ENCODE peak calls at places on chromosomes 13 and 19, in seven cellular contexts. W is right cardiac atrium, U is mucosa of descending colon, Q is heart right ventricle, J is left lobe of liver, S is aorta, I is pancreas. N is an unnamed sample.

GRCh38 chr19:18419699-18420460 is 682 bp downstream of the SSBP4 start:
- ATAC-seq in W (no peak), U (peak; percentile 14), Q (no peak), J (no peak), S (no peak), I (no peak), N (no peak)

GRCh38 chr19:507286-508203 is at the start of gene TPGS1:
- ATAC-seq in W (peak; percentile 92), U (peak; percentile 80), Q (peak; percentile 93), J (peak; percentile 87), S (peak; percentile 94), I (peak; percentile 87), N (peak; percentile 85)

GRCh38 chr13:98495627-98496238 is 81.2 kb downstream of the STK24 start:
- ATAC-seq in W (peak; percentile 34), U (peak; percentile 20), Q (peak; percentile 20), J (peak; percentile 66), S (peak; percentile 72), I (no peak), N (no peak)

GRCh38 chr13:53839461-53839860 is 810.8 kb downstream of the OLFM4 start:
- ATAC-seq in W (no peak), U (no peak), Q (no peak), J (no peak), S (no peak), I (no peak), N (no peak)

GRCh38 chr13:103199380-103200088 is 133.3 kb upstream of the SLC10A2 start:
- ATAC-seq in W (peak; percentile 69), U (no peak), Q (peak; percentile 39), J (no peak), S (no peak), I (no peak), N (no peak)

GRCh38 chr19:40941481-40942219 is 49.4 kb upstream of the CYP2B6 start:
- ATAC-seq in W (no peak), U (no peak), Q (no peak), J (peak; percentile 52), S (no peak), I (no peak), N (no peak)

GRCh38 chr13:48582086-48582485 is 49.2 kb upstream of the RCBTB2 start:
- ATAC-seq in W (no peak), U (no peak), Q (no peak), J (no peak), S (no peak), I (no peak), N (no peak)

GRCh38 chr13:84037937-84038464 is 155.7 kb upstream of the SLITRK1 start:
- ATAC-seq in W (no peak), U (no peak), Q (no peak), J (no peak), S (no peak), I (no peak), N (no peak)

GRCh38 chr19:34393031-34393430 is 11.2 kb upstream of the PDCD2L start:
- ATAC-seq in W (no peak), U (no peak), Q (no peak), J (peak; percentile 7), S (no peak), I (no peak), N (no peak)

GRCh38 chr13:40971321-40971720 is 47.8 kb downstream of the ELF1 start:
- ATAC-seq in W (no peak), U (no peak), Q (no peak), J (no peak), S (no peak), I (no peak), N (no peak)

GRCh38 chr13:24502567-24503375 is 9.8 kb downstream of the PARP4 start:
- ATAC-seq in W (peak; percentile 76), U (peak; percentile 95), Q (peak; percentile 65), J (peak; percentile 63), S (no peak), I (no peak), N (peak; percentile 97)

GRCh38 chr19:1387684-1388636 is 4.3 kb downstream of the NDUFS7 start:
- ATAC-seq in W (peak; percentile 12), U (no peak), Q (no peak), J (no peak), S (no peak), I (no peak), N (no peak)

GRCh38 chr13:75705395-75705794 is 69.3 kb downstream of the LMO7 start:
- ATAC-seq in W (peak; percentile 58), U (peak; percentile 88), Q (no peak), J (no peak), S (no peak), I (peak; percentile 55), N (peak; percentile 98)

GRCh38 chr13:49258097-49258796 is 10.5 kb downstream of the CDADC1 start:
- ATAC-seq in W (no peak), U (no peak), Q (no peak), J (peak; percentile 62), S (no peak), I (no peak), N (no peak)

GRCh38 chr13:45301263-45301662 is 39.7 kb downstream of the TPT1 start:
- ATAC-seq in W (no peak), U (no peak), Q (no peak), J (no peak), S (no peak), I (no peak), N (no peak)

GRCh38 chr19:41801682-41802317 is 5.4 kb downstream of the CEACAM3 start:
- ATAC-seq in W (peak; percentile 29), U (peak; percentile 76), Q (no peak), J (no peak), S (no peak), I (no peak), N (peak; percentile 67)

GRCh38 chr19:1041272-1041834 is 1.4 kb downstream of the ABCA7 start:
- ATAC-seq in W (no peak), U (peak; percentile 1), Q (peak; percentile 2), J (no peak), S (no peak), I (no peak), N (no peak)

GRCh38 chr19:38563475-38563874 is 54.3 kb downstream of the MAP4K1 start:
- ATAC-seq in W (no peak), U (no peak), Q (no peak), J (no peak), S (no peak), I (no peak), N (no peak)

GRCh38 chr13:54226866-54227265 is 1198.3 kb downstream of the OLFM4 start:
- ATAC-seq in W (no peak), U (no peak), Q (no peak), J (no peak), S (no peak), I (no peak), N (no peak)

GRCh38 chr19:49359851-49360845 is 2.1 kb downstream of the TEAD2 start:
- ATAC-seq in W (no peak), U (no peak), Q (no peak), J (no peak), S (no peak), I (no peak), N (no peak)

GRCh38 chr19:56252699-56253422 is 19.7 kb upstream of the EDDM13 start:
- ATAC-seq in W (peak; percentile 83), U (peak; percentile 98), Q (peak; percentile 78), J (peak; percentile 99), S (peak; percentile 67), I (peak; percentile 87), N (peak; percentile 93)

GRCh38 chr19:41808663-41809566 is 12.5 kb downstream of the CEACAM3 start:
- ATAC-seq in W (peak; percentile 60), U (peak; percentile 70), Q (no peak), J (peak; percentile 45), S (peak; percentile 24), I (no peak), N (no peak)

GRCh38 chr13:49584771-49585182 is 581 bp downstream of the RCBTB1 start:
- ATAC-seq in W (no peak), U (peak; percentile 1), Q (peak; percentile 6), J (peak; percentile 24), S (no peak), I (no peak), N (no peak)

GRCh38 chr19:30719189-30719990 is 347.2 kb downstream of the ZNF536 start:
- ATAC-seq in W (peak; percentile 96), U (peak; percentile 84), Q (peak; percentile 97), J (peak; percentile 92), S (peak; percentile 85), I (peak; percentile 93), N (peak; percentile 91)

GRCh38 chr19:13091400-13092161 is 11.1 kb downstream of the LYL1 start:
- ATAC-seq in W (peak; percentile 56), U (no peak), Q (peak; percentile 50), J (peak; percentile 1), S (peak; percentile 84), I (no peak), N (no peak)

GRCh38 chr19:14113762-14114414 is 3.7 kb downstream of the PRKACA start:
- ATAC-seq in W (no peak), U (no peak), Q (no peak), J (peak; percentile 15), S (no peak), I (no peak), N (no peak)

GRCh38 chr13:33800646-33801186 is 17.2 kb upstream of the RFC3 start:
- ATAC-seq in W (no peak), U (no peak), Q (no peak), J (peak; percentile 72), S (no peak), I (no peak), N (no peak)

GRCh38 chr13:99997702-99998219 is 16.2 kb downstream of the ZIC2 start:
- ATAC-seq in W (peak; percentile 28), U (no peak), Q (no peak), J (no peak), S (peak; percentile 7), I (no peak), N (peak; percentile 22)

GRCh38 chr13:19586904-19587634 is 25.7 kb upstream of the TPTE2 start:
- ATAC-seq in W (peak; percentile 42), U (peak; percentile 69), Q (peak; percentile 52), J (peak; percentile 71), S (peak; percentile 41), I (no peak), N (no peak)